ENCODE peak calls at places on chromosomes 13 and 19, in four cellular contexts. I, V, F and H are unnamed samples.

GRCh38 chr19:8641908-8642547 is 11.6 kb downstream of the NFILZ start:
- DNase-seq in I (no peak), V (peak; percentile 51), F (no peak), H (no peak)

GRCh38 chr13:96130818-96131217 is 40.9 kb downstream of the HS6ST3 start:
- DNase-seq in I (no peak), V (no peak), F (no peak), H (no peak)

GRCh38 chr13:31200636-31200970 is 828 bp downstream of the B3GLCT start:
- DNase-seq in I (peak; percentile 26), V (peak; percentile 47), F (peak; percentile 53), H (no peak)

GRCh38 chr19:13006431-13007281 is 11.4 kb downstream of the NFIX start:
- DNase-seq in I (no peak), V (no peak), F (no peak), H (no peak)

GRCh38 chr13:39536906-39537305 is 66.1 kb downstream of the LHFPL6 start:
- DNase-seq in I (no peak), V (no peak), F (no peak), H (no peak)

GRCh38 chr19:42272989-42273406 is 3.9 kb downstream of the CIC start:
- DNase-seq in I (no peak), V (no peak), F (no peak), H (no peak)

GRCh38 chr19:40224342-40225148 is 1.9 kb downstream of the CCNP start:
- DNase-seq in I (no peak), V (no peak), F (no peak), H (no peak)

GRCh38 chr13:111115051-111115840 is at the start of gene ARHGEF7:
- DNase-seq in I (peak; percentile 28), V (peak; percentile 17), F (peak; percentile 36), H (no peak)

GRCh38 chr19:54391589-54392061 is 23.6 kb upstream of the TTYH1 start:
- DNase-seq in I (no peak), V (no peak), F (no peak), H (no peak)

GRCh38 chr19:15253513-15253912 is 21.3 kb upstream of the EPHX3 start:
- DNase-seq in I (no peak), V (no peak), F (no peak), H (no peak)

GRCh38 chr19:40530091-40530901 is 46.4 kb upstream of the SHKBP1 start:
- DNase-seq in I (peak; percentile 45), V (no peak), F (peak; percentile 62), H (no peak)

GRCh38 chr13:110407021-110407420 is 99.9 kb downstream of the COL4A2 start:
- DNase-seq in I (no peak), V (no peak), F (no peak), H (no peak)

GRCh38 chr13:25253702-25254101 is 33.6 kb downstream of the MTMR6 start:
- DNase-seq in I (no peak), V (no peak), F (no peak), H (peak; percentile 38)

GRCh38 chr19:17654993-17655392 is 33.2 kb downstream of the UNC13A start:
- DNase-seq in I (no peak), V (no peak), F (no peak), H (no peak)

GRCh38 chr19:56138069-56138468 is 3.0 kb upstream of the ZNF444 start:
- DNase-seq in I (no peak), V (no peak), F (no peak), H (no peak)

GRCh38 chr19:20422616-20423205 is 142.9 kb downstream of the ZNF737 start:
- DNase-seq in I (no peak), V (no peak), F (no peak), H (no peak)

GRCh38 chr19:8426283-8426682 is 13.2 kb downstream of the MARCHF2 start:
- DNase-seq in I (no peak), V (no peak), F (no peak), H (no peak)

GRCh38 chr19:2223959-2224358 is 12.2 kb downstream of the PLEKHJ1 start:
- DNase-seq in I (no peak), V (no peak), F (no peak), H (no peak)

GRCh38 chr19:38023245-38023644 is 116.2 kb downstream of the SIPA1L3 start:
- DNase-seq in I (no peak), V (peak; percentile 43), F (no peak), H (no peak)

GRCh38 chr19:19900124-19900523 is 622 bp upstream of the ZNF93 start:
- DNase-seq in I (no peak), V (peak; percentile 82), F (no peak), H (peak; percentile 65)

GRCh38 chr19:6465006-6465405 is 935 bp downstream of the CRB3 start:
- DNase-seq in I (no peak), V (no peak), F (no peak), H (no peak)